ENCODE peak calls at places on chromosome 10, in five cellular contexts. V is sigmoid colon, R is neural progenitor cell, M is testis, F is endodermal cell. L is an unnamed sample.

GRCh38 chr10:71294091-71294561 is 24.9 kb upstream of the SLC29A3 start:
- DNase-seq in V (no peak), R (no peak), M (no peak), F (no peak), L (no peak)

GRCh38 chr10:31359979-31360378 is 41.0 kb downstream of the ZEB1 start:
- DNase-seq in V (no peak), R (no peak), M (no peak), F (no peak), L (no peak)

GRCh38 chr10:88070080-88070880 is 206.9 kb downstream of the PTEN start:
- DNase-seq in V (no peak), R (no peak), M (no peak), F (no peak), L (no peak)

GRCh38 chr10:110207805-110208613 is 604 bp downstream of the MXI1 start:
- DNase-seq in V (peak; percentile 77), R (peak; percentile 81), M (peak; percentile 78), F (peak; percentile 86), L (peak; percentile 71)

GRCh38 chr10:43793714-43794113 is 145.0 kb upstream of the ZNF32 start:
- DNase-seq in V (no peak), R (no peak), M (no peak), F (no peak), L (no peak)

GRCh38 chr10:4254101-4254994 is 469.3 kb upstream of the KLF6 start:
- DNase-seq in V (no peak), R (no peak), M (no peak), F (no peak), L (no peak)

GRCh38 chr10:102230264-102230860 is 4.3 kb downstream of the ELOVL3 start:
- DNase-seq in V (no peak), R (peak; percentile 94), M (peak; percentile 43), F (peak; percentile 94), L (peak; percentile 63)

GRCh38 chr10:70348228-70348850 is 34.1 kb downstream of the LRRC20 start:
- DNase-seq in V (peak; percentile 44), R (peak; percentile 56), M (peak; percentile 41), F (peak; percentile 85), L (peak; percentile 63)

GRCh38 chr10:633279-634245 is 55.9 kb downstream of the DIP2C start:
- DNase-seq in V (peak; percentile 82), R (no peak), M (peak; percentile 51), F (no peak), L (no peak)

GRCh38 chr10:21953585-21954057 is 49.9 kb downstream of the DNAJC1 start:
- DNase-seq in V (no peak), R (peak; percentile 59), M (no peak), F (no peak), L (no peak)

GRCh38 chr10:79088613-79089355 is 20.0 kb downstream of the ZMIZ1 start:
- DNase-seq in V (no peak), R (no peak), M (no peak), F (no peak), L (no peak)

GRCh38 chr10:29740981-29741545 is 106.3 kb upstream of the SVIL start:
- DNase-seq in V (no peak), R (peak; percentile 38), M (peak; percentile 73), F (no peak), L (no peak)

GRCh38 chr10:6305762-6306321 is 103.1 kb downstream of the PFKFB3 start:
- DNase-seq in V (no peak), R (no peak), M (no peak), F (no peak), L (no peak)

GRCh38 chr10:48507933-48508830 is 96.7 kb downstream of the ARHGAP22 start:
- DNase-seq in V (peak; percentile 71), R (no peak), M (no peak), F (peak; percentile 48), L (no peak)

GRCh38 chr10:94193466-94193924 is 169.2 kb downstream of the NOC3L start:
- DNase-seq in V (no peak), R (peak; percentile 13), M (no peak), F (peak; percentile 64), L (no peak)

GRCh38 chr10:43250925-43251663 is 15.8 kb downstream of the RASGEF1A start:
- DNase-seq in V (peak; percentile 28), R (no peak), M (peak; percentile 10), F (peak; percentile 71), L (peak; percentile 17)

GRCh38 chr10:127945335-127945734 is 38.4 kb downstream of the PTPRE start:
- DNase-seq in V (no peak), R (no peak), M (no peak), F (no peak), L (peak; percentile 51)

GRCh38 chr10:127942811-127943210 is 35.9 kb downstream of the PTPRE start:
- DNase-seq in V (no peak), R (no peak), M (no peak), F (no peak), L (peak; percentile 75)

GRCh38 chr10:127940866-127941640 is 34.1 kb downstream of the PTPRE start:
- DNase-seq in V (peak; percentile 50), R (no peak), M (no peak), F (peak; percentile 32), L (no peak)

GRCh38 chr10:127944256-127944655 is 37.4 kb downstream of the PTPRE start:
- DNase-seq in V (no peak), R (no peak), M (no peak), F (no peak), L (no peak)

GRCh38 chr10:127943336-127943910 is 36.5 kb downstream of the PTPRE start:
- DNase-seq in V (no peak), R (no peak), M (no peak), F (no peak), L (no peak)
- H3K4me1 ChIP-seq in V (no peaks in the 10 kb centered on the region), R (no peaks in the 10 kb centered on the region), M (peaks cover 9% of the 10 kb centered on the region), F (no peaks in the 10 kb centered on the region), L (peaks cover 15% of the 10 kb centered on the region)

DNA sequence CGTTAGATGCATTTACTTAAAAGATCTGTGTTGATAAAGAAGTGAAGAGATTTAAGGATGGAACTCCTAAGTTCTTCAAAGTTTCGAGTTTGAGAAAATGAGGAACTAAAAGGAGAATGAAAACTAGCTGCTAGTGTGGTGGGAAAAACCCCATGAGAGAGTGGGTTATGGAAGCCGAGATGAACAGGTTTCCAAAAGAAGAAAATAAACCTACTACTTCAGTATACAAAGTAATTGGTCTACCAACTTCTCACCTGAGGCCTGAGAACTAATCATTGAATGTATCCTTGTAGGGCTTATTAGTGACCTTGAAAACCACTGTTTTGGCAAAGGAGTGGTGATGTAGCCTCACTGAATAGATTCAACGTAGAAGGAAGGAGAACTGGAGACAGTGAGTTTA is 51.0 kb downstream of the CH25H start:
- DNase-seq in V (no peak), R (no peak), M (no peak), F (no peak), L (no peak)
- H3K27ac ChIP-seq in V (no peak overlapping the region), R (no peak overlapping the region), M (no peak overlapping the region), F (no peak overlapping the region), L (no peak overlapping the region)

GRCh38 chr10:80536361-80536835 is 1.3 kb upstream of the SH2D4B start:
- DNase-seq in V (no peak), R (no peak), M (no peak), F (no peak), L (no peak)
- H3K4me3 ChIP-seq in V (peak overlapping the region; percentile 47), R (no peak overlapping the region), M (peak overlapping the region; percentile 39), F (peak overlapping the region; percentile 19), L (no peak overlapping the region)

GRCh38 chr10:129059977-129060376 is 407.1 kb upstream of the MGMT start:
- DNase-seq in V (no peak), R (no peak), M (no peak), F (no peak), L (no peak)
- H3K4me1 ChIP-seq in V (no peaks in the 10 kb centered on the region), R (peaks cover 28% of the 10 kb centered on the region), M (no peaks in the 10 kb centered on the region), F (no peaks in the 10 kb centered on the region), L (no peaks in the 10 kb centered on the region)

DNA sequence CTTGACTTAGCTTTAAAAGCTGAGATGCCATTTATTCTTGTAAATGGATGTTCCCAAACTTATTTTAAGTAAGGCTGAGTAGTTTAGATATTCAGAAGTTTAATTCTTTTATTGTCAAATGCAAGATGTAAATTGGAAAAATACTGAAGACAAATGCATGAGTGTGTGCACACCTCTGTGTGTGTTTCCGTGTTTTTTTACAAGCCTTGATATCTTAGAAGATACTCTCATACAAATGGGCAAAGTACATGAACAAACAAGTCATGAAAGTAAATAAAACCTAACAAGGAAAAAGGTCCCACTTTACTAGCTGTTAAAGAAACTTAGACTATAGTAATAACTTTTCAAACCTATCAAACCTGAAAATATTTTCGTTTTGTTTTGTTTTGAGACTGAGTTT is 29.0 kb downstream of the ACSL5 start:
- DNase-seq in V (no peak), R (no peak), M (no peak), F (no peak), L (no peak)
- H3K27ac ChIP-seq in V (no peak overlapping the region), R (no peak overlapping the region), M (no peak overlapping the region), F (no peak overlapping the region), L (no peak overlapping the region)

L was measured in adrenal gland.